ENCODE peak calls at places on chromosomes 4 and X, in eight cellular contexts. D, W, K, R, F, T, N and Z are unnamed samples.
A peak's percentile ranks its signal among the peaks of the same experiment; 100 is the strongest.

GRCh38 chrX:151852294-151852693 is 60.4 kb upstream of the MAGEA4 start:
- DNase-seq in D (no peak), W (no peak), K (no peak), R (no peak), F (no peak), T (no peak), N (no peak), Z (no peak)

GRCh38 chr4:169791527-169792156 is 33.9 kb upstream of the HPF1 start:
- DNase-seq in D (peak; percentile 23), W (peak; percentile 66), K (peak; percentile 43), R (no peak), F (peak; percentile 49), T (peak; percentile 69), N (peak; percentile 78), Z (no peak)

GRCh38 chr4:159384619-159385018 is 281.7 kb downstream of the RAPGEF2 start:
- DNase-seq in D (no peak), W (no peak), K (no peak), R (no peak), F (no peak), T (no peak), N (peak; percentile 27), Z (no peak)

GRCh38 chrX:133746593-133746992 is 238.8 kb downstream of the GPC3 start:
- DNase-seq in D (no peak), W (no peak), K (no peak), R (no peak), F (no peak), T (no peak), N (no peak), Z (no peak)

GRCh38 chr4:88937081-88937480 is 119.9 kb downstream of the FAM13A start:
- DNase-seq in D (no peak), W (no peak), K (no peak), R (no peak), F (no peak), T (no peak), N (peak; percentile 63), Z (no peak)

GRCh38 chr4:78711676-78712075 is 64.5 kb upstream of the BMP2K start:
- DNase-seq in D (no peak), W (no peak), K (no peak), R (no peak), F (no peak), T (no peak), N (no peak), Z (no peak)

GRCh38 chrX:53045002-53045401 is 3.6 kb upstream of the GPR173 start:
- DNase-seq in D (no peak), W (no peak), K (no peak), R (no peak), F (no peak), T (no peak), N (no peak), Z (no peak)

GRCh38 chr4:40264995-40265909 is 68.4 kb downstream of the RHOH start:
- DNase-seq in D (peak; percentile 74), W (no peak), K (peak; percentile 16), R (no peak), F (no peak), T (no peak), N (peak; percentile 35), Z (no peak)

GRCh38 chr4:128768373-128768996 is 41.0 kb upstream of the JADE1 start:
- DNase-seq in D (no peak), W (no peak), K (no peak), R (no peak), F (no peak), T (no peak), N (peak; percentile 33), Z (no peak)

GRCh38 chr4:141395246-141395830 is 174.6 kb downstream of the ZNF330 start:
- DNase-seq in D (no peak), W (no peak), K (no peak), R (no peak), F (no peak), T (no peak), N (no peak), Z (no peak)

GRCh38 chrX:74449322-74449936 is 28.1 kb downstream of the SLC16A2 start:
- DNase-seq in D (no peak), W (no peak), K (peak; percentile 48), R (no peak), F (no peak), T (no peak), N (no peak), Z (no peak)

GRCh38 chr4:168388890-168389289 is 70.3 kb upstream of the DDX60 start:
- DNase-seq in D (no peak), W (no peak), K (no peak), R (no peak), F (no peak), T (peak; percentile 90), N (peak; percentile 57), Z (no peak)

GRCh38 chrX:131633285-131633917 is 89.5 kb downstream of the OR13H1 start:
- DNase-seq in D (peak; percentile 53), W (peak; percentile 30), K (peak; percentile 32), R (no peak), F (peak; percentile 56), T (peak; percentile 64), N (peak; percentile 55), Z (no peak)

GRCh38 chrX:129726307-129727111 is 12.3 kb upstream of the XPNPEP2 start:
- DNase-seq in D (peak; percentile 25), W (peak; percentile 37), K (peak; percentile 29), R (peak; percentile 48), F (no peak), T (peak; percentile 84), N (peak; percentile 71), Z (no peak)

GRCh38 chr4:98555798-98556445 is 102.5 kb downstream of the TSPAN5 start:
- DNase-seq in D (no peak), W (no peak), K (no peak), R (no peak), F (no peak), T (peak; percentile 48), N (peak; percentile 48), Z (no peak)

GRCh38 chrX:1481636-1482529 is 29.2 kb upstream of the ASMTL start:
- DNase-seq in D (peak; percentile 93), W (no peak), K (peak; percentile 6), R (peak; percentile 75), F (peak; percentile 72), T (peak; percentile 90), N (peak; percentile 90), Z (no peak)

GRCh38 chr4:143372093-143372915 is 35.6 kb downstream of the GAB1 start:
- DNase-seq in D (no peak), W (no peak), K (no peak), R (no peak), F (no peak), T (no peak), N (no peak), Z (no peak)

GRCh38 chrX:115409551-115409950 is 120.0 kb downstream of the LUZP4 start:
- DNase-seq in D (no peak), W (no peak), K (no peak), R (no peak), F (no peak), T (no peak), N (peak; percentile 24), Z (no peak)

GRCh38 chrX:152904151-152905080 is 6.5 kb downstream of the ZNF185 start:
- DNase-seq in D (peak; percentile 35), W (peak; percentile 6), K (no peak), R (no peak), F (no peak), T (peak; percentile 66), N (peak; percentile 58), Z (no peak)

GRCh38 chrX:50747471-50747900 is 66.5 kb downstream of the SHROOM4 start:
- DNase-seq in D (peak; percentile 2), W (peak; percentile 7), K (no peak), R (no peak), F (no peak), T (peak; percentile 56), N (peak; percentile 38), Z (no peak)